ENCODE peak calls at places on chromosomes 3 and 15, in six cellular contexts. W is NCI-H2029, Y is T-helper 2 cell, V is caudate nucleus, M is cardiac fibroblast, F is anterior cingulate cortex. X is an unnamed sample.

GRCh38 chr15:46304320-46304719 is 669.5 kb downstream of the SQOR start:
- DNase-seq in Y (peak; percentile 7), F (no peak), V (no peak), W (no peak), M (peak; percentile 13), X (no peak)

GRCh38 chr15:32677238-32677750 is 35.8 kb downstream of the SCG5 start:
- DNase-seq in F (no peak), W (peak; percentile 76), M (peak; percentile 52), V (no peak), Y (no peak), X (no peak)

GRCh38 chr15:47460775-47461174 is 256.5 kb upstream of the SEMA6D start:
- DNase-seq in V (no peak), M (no peak), Y (no peak), F (no peak), W (no peak), X (no peak)

GRCh38 chr3:15629860-15630597 is 28.5 kb downstream of the BTD start:
- DNase-seq in W (peak; percentile 74), Y (peak; percentile 90), V (no peak), M (peak; percentile 94), F (no peak), X (no peak)

GRCh38 chr3:74787008-74787407 is 172.5 kb upstream of the CNTN3 start:
- DNase-seq in F (no peak), M (no peak), V (no peak), W (no peak), Y (no peak), X (no peak)

GRCh38 chr15:39115379-39116057 is 465.4 kb upstream of the THBS1 start:
- DNase-seq in F (no peak), W (no peak), V (no peak), Y (no peak), M (peak; percentile 29), X (no peak)

GRCh38 chr3:57544181-57545125 is at the start of gene DNAH12:
- DNase-seq in W (peak; percentile 68), Y (peak; percentile 21), F (no peak), M (no peak), V (no peak), X (no peak)

GRCh38 chr15:85583404-85584390 is 203.3 kb downstream of the AKAP13 start:
- DNase-seq in M (peak; percentile 88), V (no peak), W (peak; percentile 6), Y (peak; percentile 78), F (no peak), X (no peak)

GRCh38 chr3:59709702-59710555 is 660.1 kb upstream of the CFAP20DC start:
- DNase-seq in M (no peak), Y (peak; percentile 78), V (no peak), W (peak; percentile 8), F (no peak), X (no peak)

GRCh38 chr3:41026394-41027177 is 172.7 kb upstream of the CTNNB1 start:
- DNase-seq in V (peak; percentile 19), F (no peak), Y (no peak), W (no peak), M (peak; percentile 86), X (peak; percentile 52)

GRCh38 chr15:70160803-70161565 is 63.3 kb upstream of the TLE3 start:
- DNase-seq in W (no peak), F (no peak), M (no peak), Y (no peak), V (no peak), X (no peak)

GRCh38 chr15:78243491-78243941 is 9.2 kb upstream of the ACSBG1 start:
- DNase-seq in W (no peak), M (peak; percentile 22), V (no peak), F (no peak), Y (no peak), X (no peak)

GRCh38 chr3:132203889-132204596 is 113.2 kb upstream of the ACP3 start:
- DNase-seq in F (no peak), W (no peak), Y (no peak), V (no peak), M (no peak), X (no peak)

GRCh38 chr3:167814441-167814951 is 79.0 kb downstream of the SERPINI1 start:
- DNase-seq in F (no peak), Y (no peak), W (peak; percentile 20), V (peak; percentile 13), M (peak; percentile 78), X (peak; percentile 39)

GRCh38 chr3:118818386-118818785 is 216.3 kb downstream of the IGSF11 start:
- DNase-seq in W (no peak), M (peak; percentile 60), Y (no peak), F (no peak), V (no peak), X (no peak)

GRCh38 chr3:32000877-32001276 is 19.3 kb downstream of the ZNF860 start:
- DNase-seq in M (no peak), V (no peak), Y (no peak), F (no peak), W (no peak), X (no peak)

GRCh38 chr3:194541483-194541882 is 54.7 kb upstream of the ATP13A3 start:
- DNase-seq in V (no peak), W (no peak), Y (no peak), F (no peak), M (no peak), X (no peak)

GRCh38 chr15:74322558-74323180 is 44.8 kb downstream of the CYP11A1 start:
- DNase-seq in Y (peak; percentile 43), W (peak; percentile 29), V (peak; percentile 12), F (no peak), M (peak; percentile 69), X (peak; percentile 6)

GRCh38 chr15:58307313-58307961 is 124.4 kb upstream of the LIPC start:
- DNase-seq in V (no peak), F (no peak), Y (no peak), W (no peak), M (peak; percentile 62), X (no peak)

GRCh38 chr15:28912422-28912821 is 26.6 kb downstream of the APBA2 start:
- DNase-seq in F (no peak), W (no peak), M (peak; percentile 5), V (no peak), Y (peak; percentile 20), X (no peak)

X was measured in substantia nigra.